ENCODE peak calls at places on chromosomes 13 and 19, in four cellular contexts. One of them, this sample, is unnamed.

GRCh38 chr19:6576869-6577281 is 14.1 kb downstream of the CD70 start:
- DNase-seq in ovary: no peak
- DNase-seq in tibial nerve: no peak
- DNase-seq in NB4: peak
- DNase-seq in this sample: no peak

GRCh38 chr19:43720936-43721335 is 5.1 kb downstream of the IRGC start:
- DNase-seq in ovary: no peak
- DNase-seq in tibial nerve: no peak
- DNase-seq in NB4: no peak
- DNase-seq in this sample: no peak

GRCh38 chr19:49361438-49362047 is 673 bp downstream of the TEAD2 start:
- DNase-seq in ovary: peak
- DNase-seq in tibial nerve: peak
- DNase-seq in NB4: no peak
- DNase-seq in this sample: no peak

GRCh38 chr13:109779074-109779473 is 7.3 kb downstream of the IRS2 start:
- DNase-seq in ovary: no peak
- DNase-seq in tibial nerve: no peak
- DNase-seq in NB4: peak
- DNase-seq in this sample: no peak

GRCh38 chr13:75217949-75218348 is 264.0 kb downstream of the TBC1D4 start:
- DNase-seq in ovary: no peak
- DNase-seq in tibial nerve: no peak
- DNase-seq in NB4: no peak
- DNase-seq in this sample: no peak

GRCh38 chr19:41426952-41427646 is at the start of gene B3GNT8:
- DNase-seq in ovary: peak
- DNase-seq in tibial nerve: peak
- DNase-seq in NB4: peak
- DNase-seq in this sample: peak

GRCh38 chr13:30972888-30973377 is 40.5 kb downstream of the TEX26 start:
- DNase-seq in ovary: no peak
- DNase-seq in tibial nerve: no peak
- DNase-seq in NB4: no peak
- DNase-seq in this sample: no peak

GRCh38 chr13:114124486-114124885 is 7.9 kb downstream of the RASA3 start:
- DNase-seq in ovary: no peak
- DNase-seq in tibial nerve: no peak
- DNase-seq in NB4: no peak
- DNase-seq in this sample: no peak

GRCh38 chr19:51788936-51789795 is 5.8 kb upstream of the FPR3 start:
- DNase-seq in ovary: no peak
- DNase-seq in tibial nerve: no peak
- DNase-seq in NB4: no peak
- DNase-seq in this sample: no peak

GRCh38 chr19:55173717-55174409 is 6.2 kb downstream of the SYT5 start:
- DNase-seq in ovary: no peak
- DNase-seq in tibial nerve: no peak
- DNase-seq in NB4: no peak
- DNase-seq in this sample: no peak

GRCh38 chr19:50790365-50790825 is at the start of gene ACP4:
- DNase-seq in ovary: no peak
- DNase-seq in tibial nerve: no peak
- DNase-seq in NB4: no peak
- DNase-seq in this sample: no peak

GRCh38 chr13:62061751-62062150 is 646.1 kb upstream of the PCDH20 start:
- DNase-seq in ovary: no peak
- DNase-seq in tibial nerve: no peak
- DNase-seq in NB4: no peak
- DNase-seq in this sample: no peak

GRCh38 chr19:16326401-16327130 is 1.9 kb downstream of the KLF2 start:
- DNase-seq in ovary: peak
- DNase-seq in tibial nerve: no peak
- DNase-seq in NB4: no peak
- DNase-seq in this sample: no peak

GRCh38 chr19:49200238-49200862 is 42.8 kb downstream of the TRPM4 start:
- DNase-seq in ovary: no peak
- DNase-seq in tibial nerve: no peak
- DNase-seq in NB4: no peak
- DNase-seq in this sample: no peak

GRCh38 chr13:45102136-45102802 is 18.0 kb upstream of the GTF2F2 start:
- DNase-seq in ovary: no peak
- DNase-seq in tibial nerve: no peak
- DNase-seq in NB4: no peak
- DNase-seq in this sample: no peak

GRCh38 chr13:41310963-41311606 is at the start of gene NAA16:
- DNase-seq in ovary: peak
- DNase-seq in tibial nerve: peak
- DNase-seq in NB4: peak
- DNase-seq in this sample: peak

GRCh38 chr13:46039421-46040036 is 13.0 kb downstream of the ZC3H13 start:
- DNase-seq in ovary: no peak
- DNase-seq in tibial nerve: no peak
- DNase-seq in NB4: no peak
- DNase-seq in this sample: no peak

GRCh38 chr19:48501961-48502719 is 9.5 kb downstream of the LMTK3 start:
- DNase-seq in ovary: no peak
- DNase-seq in tibial nerve: no peak
- DNase-seq in NB4: peak
- DNase-seq in this sample: peak

GRCh38 chr13:29978211-29978610 is 127.8 kb upstream of the UBL3 start:
- DNase-seq in ovary: no peak
- DNase-seq in tibial nerve: no peak
- DNase-seq in NB4: no peak
- DNase-seq in this sample: no peak

GRCh38 chr19:16470911-16471811 is 609 bp downstream of the EPS15L1 start:
- DNase-seq in ovary: no peak
- DNase-seq in tibial nerve: no peak
- DNase-seq in NB4: peak
- DNase-seq in this sample: no peak

GRCh38 chr13:84844473-84844872 is 954.7 kb downstream of the SLITRK6 start:
- DNase-seq in ovary: no peak
- DNase-seq in tibial nerve: no peak
- DNase-seq in NB4: peak
- DNase-seq in this sample: no peak

GRCh38 chr13:48647625-48648024 is 6.1 kb upstream of the CYSLTR2 start:
- DNase-seq in ovary: no peak
- DNase-seq in tibial nerve: no peak
- DNase-seq in NB4: no peak
- DNase-seq in this sample: no peak

GRCh38 chr13:73913043-73913740 is 221.0 kb downstream of the KLF12 start:
- DNase-seq in ovary: no peak
- DNase-seq in tibial nerve: no peak
- DNase-seq in NB4: no peak
- DNase-seq in this sample: no peak

GRCh38 chr19:54162241-54162805 is 2.8 kb upstream of the LENG1 start:
- DNase-seq in ovary: peak
- DNase-seq in tibial nerve: peak
- DNase-seq in NB4: peak
- DNase-seq in this sample: peak

GRCh38 chr13:73765651-73766384 is 368.4 kb downstream of the KLF12 start:
- DNase-seq in ovary: peak
- DNase-seq in tibial nerve: peak
- DNase-seq in NB4: no peak
- DNase-seq in this sample: no peak

GRCh38 chr19:55369651-55370304 is 485 bp downstream of the IL11 start:
- DNase-seq in ovary: no peak
- DNase-seq in tibial nerve: no peak
- DNase-seq in NB4: peak
- DNase-seq in this sample: peak

GRCh38 chr19:8261347-8261746 is 46.8 kb downstream of the CD320 start:
- DNase-seq in ovary: no peak
- DNase-seq in tibial nerve: no peak
- DNase-seq in NB4: no peak
- DNase-seq in this sample: no peak

GRCh38 chr13:106110241-106110855 is 425.1 kb downstream of the EFNB2 start:
- DNase-seq in ovary: no peak
- DNase-seq in tibial nerve: no peak
- DNase-seq in NB4: no peak
- DNase-seq in this sample: no peak

GRCh38 chr19:58229255-58229639 is 533 bp downstream of the ZNF544 start:
- DNase-seq in ovary: no peak
- DNase-seq in tibial nerve: no peak
- DNase-seq in NB4: peak
- DNase-seq in this sample: no peak

DNA sequence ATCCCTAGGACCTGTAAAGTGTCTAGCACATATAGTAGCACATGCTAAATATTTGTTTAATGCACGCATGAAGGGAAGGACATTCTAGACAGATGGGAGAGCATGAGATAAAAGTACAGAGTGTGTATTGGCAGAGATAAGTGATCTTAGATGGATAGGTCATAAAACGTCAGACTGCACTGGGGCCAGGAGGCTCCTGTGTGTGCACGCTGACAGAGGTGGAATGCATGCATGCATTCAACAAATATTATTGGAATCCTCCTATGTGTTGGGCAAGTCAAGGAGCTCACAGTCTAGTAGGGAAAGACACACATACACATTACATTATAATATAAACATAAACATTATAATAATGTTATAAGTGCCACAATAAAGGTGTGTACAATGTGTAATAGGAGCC is 73.3 kb downstream of the FGF9 start:
- DNase-seq in ovary: no peak
- DNase-seq in tibial nerve: no peak
- DNase-seq in NB4: no peak
- DNase-seq in this sample: no peak
- TF ChIP-seq POLR2A in ovary: no peak
- TF ChIP-seq POLR2A in tibial nerve: no peak
- TF ChIP-seq POLR2A in NB4: no peak
- TF ChIP-seq POLR2A in this sample: no peak

DNA sequence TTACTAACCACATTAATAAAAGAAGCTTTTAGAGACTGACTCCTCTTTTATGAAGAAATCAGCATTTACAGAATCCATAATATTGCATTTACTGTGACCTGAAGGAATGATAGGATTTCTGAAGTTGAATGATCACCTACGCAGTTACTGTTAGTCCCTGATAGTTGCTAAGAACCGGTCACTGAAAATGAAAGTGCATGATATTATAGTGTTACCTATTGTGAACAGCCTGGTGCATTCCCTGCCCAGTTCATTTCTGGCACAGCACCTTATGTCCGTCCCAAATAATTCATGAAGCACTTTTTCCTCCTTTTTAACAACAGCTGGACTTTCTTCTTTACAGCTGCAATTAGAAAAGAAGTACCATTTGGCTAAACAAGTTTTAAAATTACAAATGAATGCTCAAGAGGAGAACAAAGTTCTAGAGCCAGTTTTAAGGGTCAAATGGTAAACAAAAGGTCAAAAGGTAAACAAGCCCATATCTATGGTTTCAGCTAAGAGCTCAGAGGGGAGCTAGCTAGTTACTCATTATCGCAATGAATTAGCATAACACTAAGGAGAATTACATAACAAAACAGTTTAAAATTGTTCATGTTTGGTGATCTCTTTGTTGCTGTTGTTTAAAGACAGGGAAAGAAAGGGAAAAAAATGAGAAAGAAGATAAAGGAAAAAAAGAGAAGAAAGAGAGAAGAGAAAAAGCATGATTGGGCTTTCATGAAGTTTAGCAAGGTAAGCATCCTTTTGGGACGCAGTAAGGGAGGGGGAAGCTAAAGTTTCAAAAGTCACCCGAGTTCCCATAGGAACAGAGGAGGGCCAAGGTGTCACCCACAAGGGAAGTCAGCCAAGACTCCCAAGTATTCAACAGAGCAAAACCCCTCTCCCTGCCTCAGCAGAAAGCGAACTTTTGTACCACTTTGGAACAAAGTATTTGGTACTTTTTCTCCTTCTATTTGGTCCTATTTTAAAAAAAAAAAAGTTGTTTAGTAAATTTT is 50.2 kb downstream of the FLT3 start:
- DNase-seq in ovary: no peak
- DNase-seq in tibial nerve: no peak
- DNase-seq in NB4: no peak
- DNase-seq in this sample: no peak
- TF ChIP-seq POLR2A in ovary: no peak
- TF ChIP-seq POLR2A in tibial nerve: no peak
- TF ChIP-seq POLR2A in NB4: no peak
- TF ChIP-seq POLR2A in this sample: no peak

GRCh38 chr19:904545-904944 is 8.5 kb downstream of the R3HDM4 start:
- DNase-seq in ovary: no peak
- DNase-seq in tibial nerve: no peak
- DNase-seq in NB4: no peak
- DNase-seq in this sample: no peak
- TF ChIP-seq POLR2A in ovary: no peak
- TF ChIP-seq POLR2A in tibial nerve: no peak
- TF ChIP-seq POLR2A in NB4: no peak
- TF ChIP-seq POLR2A in this sample: no peak

GRCh38 chr19:45593520-45593919 is 8.5 kb downstream of the GPR4 start:
- DNase-seq in ovary: no peak
- DNase-seq in tibial nerve: no peak
- DNase-seq in NB4: no peak
- DNase-seq in this sample: no peak

GRCh38 chr19:45591638-45592005 is 7.0 kb upstream of the OPA3 start:
- DNase-seq in ovary: no peak
- DNase-seq in tibial nerve: no peak
- DNase-seq in NB4: no peak
- DNase-seq in this sample: no peak

GRCh38 chr19:45590300-45591003 is 5.8 kb upstream of the OPA3 start:
- DNase-seq in ovary: no peak
- DNase-seq in tibial nerve: no peak
- DNase-seq in NB4: no peak
- DNase-seq in this sample: no peak

GRCh38 chr19:45591004-45591637 is 6.5 kb upstream of the OPA3 start:
- DNase-seq in ovary: no peak
- DNase-seq in tibial nerve: no peak
- DNase-seq in NB4: peak
- DNase-seq in this sample: no peak

GRCh38 chr19:45592366-45592765 is 7.8 kb upstream of the OPA3 start:
- DNase-seq in ovary: no peak
- DNase-seq in tibial nerve: no peak
- DNase-seq in NB4: no peak
- DNase-seq in this sample: no peak
- TF ChIP-seq POLR2A in ovary: no peak
- TF ChIP-seq POLR2A in tibial nerve: no peak
- TF ChIP-seq POLR2A in NB4: no peak
- TF ChIP-seq POLR2A in this sample: no peak

GRCh38 chr19:33407140-33407551 is 33.6 kb downstream of the CEBPG start:
- DNase-seq in ovary: no peak
- DNase-seq in tibial nerve: no peak
- DNase-seq in NB4: no peak
- DNase-seq in this sample: no peak

GRCh38 chr19:33406521-33407139 is 33.1 kb downstream of the CEBPG start:
- DNase-seq in ovary: peak
- DNase-seq in tibial nerve: peak
- DNase-seq in NB4: peak
- DNase-seq in this sample: peak

GRCh38 chr19:33404506-33404905 is 31.0 kb downstream of the CEBPG start:
- DNase-seq in ovary: no peak
- DNase-seq in tibial nerve: no peak
- DNase-seq in NB4: no peak
- DNase-seq in this sample: no peak

GRCh38 chr19:33404916-33405315 is 31.4 kb downstream of the CEBPG start:
- DNase-seq in ovary: no peak
- DNase-seq in tibial nerve: no peak
- DNase-seq in NB4: no peak
- DNase-seq in this sample: no peak

GRCh38 chr19:33405491-33406461 is 32.3 kb downstream of the CEBPG start:
- DNase-seq in ovary: peak
- DNase-seq in tibial nerve: no peak
- DNase-seq in NB4: no peak
- DNase-seq in this sample: no peak
- TF ChIP-seq POLR2A in ovary: no peak
- TF ChIP-seq POLR2A in tibial nerve: no peak
- TF ChIP-seq POLR2A in NB4: no peak
- TF ChIP-seq POLR2A in this sample: no peak

GRCh38 chr19:15227261-15227660 is 5.0 kb downstream of the EPHX3 start:
- DNase-seq in ovary: no peak
- DNase-seq in tibial nerve: no peak
- DNase-seq in NB4: no peak
- DNase-seq in this sample: no peak
- TF ChIP-seq POLR2A in ovary: no peak
- TF ChIP-seq POLR2A in tibial nerve: no peak
- TF ChIP-seq POLR2A in NB4: no peak
- TF ChIP-seq POLR2A in this sample: no peak